ENCODE peak calls at places on chromosomes 12 and 14, in four cellular contexts. One of them, this sample, is unnamed.

GRCh38 chr14:20802341-20803084 is at the start of gene RNASE1:
- DNase-seq in GM23248: peak
- DNase-seq in caudate nucleus: no peak
- DNase-seq in neural progenitor cell: no peak
- DNase-seq in this sample: peak

GRCh38 chr12:124852329-124852831 is 11.3 kb downstream of the SCARB1 start:
- DNase-seq in GM23248: peak
- DNase-seq in caudate nucleus: no peak
- DNase-seq in neural progenitor cell: no peak
- DNase-seq in this sample: no peak

GRCh38 chr14:72433511-72433910 is 460.4 kb downstream of the DPF3 start:
- DNase-seq in GM23248: peak
- DNase-seq in caudate nucleus: no peak
- DNase-seq in neural progenitor cell: no peak
- DNase-seq in this sample: no peak

GRCh38 chr12:122793685-122794106 is 19.3 kb downstream of the CCDC62 start:
- DNase-seq in GM23248: peak
- DNase-seq in caudate nucleus: no peak
- DNase-seq in neural progenitor cell: peak
- DNase-seq in this sample: peak

GRCh38 chr12:25958254-25959068 is at the start of gene RASSF8:
- DNase-seq in GM23248: peak
- DNase-seq in caudate nucleus: no peak
- DNase-seq in neural progenitor cell: peak
- DNase-seq in this sample: peak

GRCh38 chr14:50520947-50521815 is 11.2 kb downstream of the MAP4K5 start:
- DNase-seq in GM23248: peak
- DNase-seq in caudate nucleus: no peak
- DNase-seq in neural progenitor cell: no peak
- DNase-seq in this sample: no peak

GRCh38 chr12:6279631-6280030 is 30.9 kb upstream of the PLEKHG6 start:
- DNase-seq in GM23248: peak
- DNase-seq in caudate nucleus: no peak
- DNase-seq in neural progenitor cell: no peak
- DNase-seq in this sample: no peak

GRCh38 chr12:24608637-24609285 is 340.1 kb downstream of the BCAT1 start:
- DNase-seq in GM23248: no peak
- DNase-seq in caudate nucleus: no peak
- DNase-seq in neural progenitor cell: no peak
- DNase-seq in this sample: peak

GRCh38 chr12:53413485-53414215 is 10.0 kb upstream of the AMHR2 start:
- DNase-seq in GM23248: no peak
- DNase-seq in caudate nucleus: no peak
- DNase-seq in neural progenitor cell: peak
- DNase-seq in this sample: no peak

GRCh38 chr14:20530771-20531571 is 25.6 kb downstream of the RNASE10 start:
- DNase-seq in GM23248: peak
- DNase-seq in caudate nucleus: peak
- DNase-seq in neural progenitor cell: peak
- DNase-seq in this sample: peak

GRCh38 chr14:71319646-71320045 is 412.4 kb downstream of the PCNX1 start:
- DNase-seq in GM23248: peak
- DNase-seq in caudate nucleus: no peak
- DNase-seq in neural progenitor cell: peak
- DNase-seq in this sample: peak

GRCh38 chr12:56461235-56462159 is 6.9 kb upstream of the SPRYD4 start:
- DNase-seq in GM23248: peak
- DNase-seq in caudate nucleus: no peak
- DNase-seq in neural progenitor cell: no peak
- DNase-seq in this sample: no peak

GRCh38 chr14:43795600-43796228 is 711.4 kb downstream of the FSCB start:
- DNase-seq in GM23248: peak
- DNase-seq in caudate nucleus: no peak
- DNase-seq in neural progenitor cell: no peak
- DNase-seq in this sample: peak

GRCh38 chr12:112947761-112948160 is 9.5 kb downstream of the OAS3 start:
- DNase-seq in GM23248: no peak
- DNase-seq in caudate nucleus: no peak
- DNase-seq in neural progenitor cell: no peak
- DNase-seq in this sample: no peak

GRCh38 chr12:13680916-13681315 is 300.5 kb downstream of the GRIN2B start:
- DNase-seq in GM23248: no peak
- DNase-seq in caudate nucleus: no peak
- DNase-seq in neural progenitor cell: no peak
- DNase-seq in this sample: no peak

GRCh38 chr12:8697476-8698131 is at the start of gene RIMKLB:
- DNase-seq in GM23248: peak
- DNase-seq in caudate nucleus: no peak
- DNase-seq in neural progenitor cell: peak
- DNase-seq in this sample: peak

GRCh38 chr12:53051058-53051880 is 1.4 kb downstream of the TNS2 start:
- DNase-seq in GM23248: peak
- DNase-seq in caudate nucleus: peak
- DNase-seq in neural progenitor cell: no peak
- DNase-seq in this sample: peak

GRCh38 chr14:100015251-100015655 is 50.0 kb upstream of the EVL start:
- DNase-seq in GM23248: no peak
- DNase-seq in caudate nucleus: no peak
- DNase-seq in neural progenitor cell: no peak
- DNase-seq in this sample: peak

GRCh38 chr12:6084261-6084968 is 40.1 kb downstream of the VWF start:
- DNase-seq in GM23248: peak
- DNase-seq in caudate nucleus: no peak
- DNase-seq in neural progenitor cell: peak
- DNase-seq in this sample: peak

DNA sequence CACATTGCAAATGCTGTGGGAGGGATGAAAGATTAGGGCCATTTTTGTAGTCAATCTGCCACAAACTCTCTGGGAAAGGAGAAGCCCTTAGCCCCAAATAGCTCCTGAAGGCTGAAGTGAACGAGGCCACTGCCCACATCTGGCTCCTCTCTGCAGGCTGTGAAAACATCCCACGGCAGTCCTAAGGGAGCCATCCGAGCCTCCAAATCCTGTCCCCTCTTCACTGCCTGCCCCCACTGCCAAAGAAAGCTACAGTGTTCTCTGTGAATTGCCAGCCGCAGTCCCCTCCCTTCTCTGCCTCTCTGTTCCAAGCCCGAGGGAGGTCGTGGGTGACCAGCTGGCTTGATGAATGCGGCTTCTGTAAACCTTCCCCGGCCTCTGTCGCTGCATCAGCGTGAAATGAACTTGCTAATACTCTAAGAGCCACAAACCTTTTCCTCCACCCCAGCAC is 180.7 kb upstream of the NRXN3 start:
- DNase-seq in GM23248: no peak
- DNase-seq in caudate nucleus: peak
- DNase-seq in neural progenitor cell: peak
- DNase-seq in this sample: no peak
- H3K27ac ChIP-seq in GM23248: no peak
- H3K27ac ChIP-seq in caudate nucleus: peak
- H3K27ac ChIP-seq in neural progenitor cell: no peak
- H3K27ac ChIP-seq in this sample: no peak

GRCh38 chr12:75977590-75977951 is 54.0 kb downstream of the PHLDA1 start:
- DNase-seq in GM23248: no peak
- DNase-seq in caudate nucleus: no peak
- DNase-seq in neural progenitor cell: no peak
- DNase-seq in this sample: no peak
- H3K27ac ChIP-seq in GM23248: peak
- H3K27ac ChIP-seq in caudate nucleus: peak
- H3K27ac ChIP-seq in neural progenitor cell: no peak
- H3K27ac ChIP-seq in this sample: peak

DNA sequence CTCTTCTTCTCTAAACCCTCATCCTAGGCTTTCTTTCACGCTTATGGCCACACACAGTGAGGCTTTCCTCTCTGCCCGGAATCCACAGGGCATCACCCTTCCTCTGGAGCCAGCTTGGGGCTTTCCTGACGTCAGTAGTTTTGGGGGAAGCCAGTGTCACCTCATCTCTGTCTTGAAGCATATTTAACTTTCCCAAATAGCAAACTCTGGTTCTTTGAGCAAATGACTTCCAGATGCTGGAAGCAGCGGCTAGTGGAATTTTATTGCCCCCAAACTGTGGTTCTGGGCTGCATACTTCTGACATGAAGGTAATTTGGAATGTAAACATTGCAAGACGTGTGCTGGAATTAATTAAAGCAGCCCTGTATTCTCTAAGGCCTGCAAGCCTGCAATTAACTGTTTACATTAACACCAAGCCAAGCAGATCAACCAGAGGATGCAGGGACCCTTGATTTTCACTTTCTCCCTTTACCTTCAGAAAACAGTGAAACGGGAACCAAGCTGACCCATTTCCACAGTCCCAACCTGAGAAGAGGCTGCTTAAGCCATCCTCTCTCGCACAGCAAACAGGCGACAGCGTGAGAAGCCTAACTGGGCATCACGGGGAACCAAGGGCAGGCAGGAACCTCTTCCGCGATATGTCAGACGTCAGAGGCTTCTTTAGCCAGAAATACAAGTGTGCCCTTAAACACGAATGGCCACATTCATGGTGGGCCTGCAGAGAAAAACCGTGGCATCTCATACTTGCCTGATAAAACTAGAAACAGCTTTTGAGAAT is 258.4 kb downstream of the CACNA1C start:
- DNase-seq in GM23248: peak
- DNase-seq in caudate nucleus: no peak
- DNase-seq in neural progenitor cell: no peak
- DNase-seq in this sample: no peak
- H3K27ac ChIP-seq in GM23248: peak
- H3K27ac ChIP-seq in caudate nucleus: no peak
- H3K27ac ChIP-seq in neural progenitor cell: no peak
- H3K27ac ChIP-seq in this sample: no peak

DNA sequence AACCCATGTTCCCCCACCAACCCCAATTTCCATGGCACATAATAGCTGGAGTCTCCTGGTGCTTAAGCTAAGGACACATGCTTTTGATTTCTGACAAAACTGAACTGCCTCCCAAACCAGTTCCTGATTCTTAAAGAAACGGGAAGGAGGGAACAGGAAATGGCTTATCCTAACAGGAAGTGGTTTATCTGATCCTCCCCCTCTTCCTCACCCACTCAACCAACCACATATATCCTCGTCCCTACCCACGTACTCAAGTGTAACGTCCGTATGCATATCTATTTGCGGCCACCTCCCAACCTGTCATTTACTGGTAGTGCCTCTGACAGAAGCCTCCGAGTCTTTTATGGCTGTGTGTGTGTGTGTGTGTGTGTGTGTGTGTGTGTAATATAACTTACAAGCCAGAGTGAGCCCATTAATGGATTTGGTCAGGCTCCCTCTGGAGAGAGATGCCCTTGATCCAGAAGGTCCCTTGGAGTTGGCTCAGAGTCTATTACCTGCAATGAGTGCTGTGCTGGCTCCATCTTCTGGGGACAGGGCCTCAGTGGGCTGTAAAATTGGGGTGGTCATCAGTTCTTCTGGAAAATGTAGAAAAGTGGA is 7.7 kb downstream of the DAZAP2 start:
- DNase-seq in GM23248: peak
- DNase-seq in caudate nucleus: no peak
- DNase-seq in neural progenitor cell: no peak
- DNase-seq in this sample: peak
- H3K27ac ChIP-seq in GM23248: peak
- H3K27ac ChIP-seq in caudate nucleus: peak
- H3K27ac ChIP-seq in neural progenitor cell: no peak
- H3K27ac ChIP-seq in this sample: no peak

GRCh38 chr14:102277874-102278630 is 26.9 kb downstream of the MOK start:
- DNase-seq in GM23248: no peak
- DNase-seq in caudate nucleus: no peak
- DNase-seq in neural progenitor cell: no peak
- DNase-seq in this sample: no peak

GRCh38 chr14:102280376-102280962 is 24.5 kb downstream of the MOK start:
- DNase-seq in GM23248: peak
- DNase-seq in caudate nucleus: no peak
- DNase-seq in neural progenitor cell: no peak
- DNase-seq in this sample: no peak

GRCh38 chr14:102278631-102278935 is 26.4 kb downstream of the MOK start:
- DNase-seq in GM23248: no peak
- DNase-seq in caudate nucleus: no peak
- DNase-seq in neural progenitor cell: no peak
- DNase-seq in this sample: no peak

GRCh38 chr14:102279282-102279681 is 25.7 kb downstream of the MOK start:
- DNase-seq in GM23248: no peak
- DNase-seq in caudate nucleus: no peak
- DNase-seq in neural progenitor cell: no peak
- DNase-seq in this sample: no peak

GRCh38 chr14:102279688-102280348 is 25.1 kb downstream of the MOK start:
- DNase-seq in GM23248: peak
- DNase-seq in caudate nucleus: no peak
- DNase-seq in neural progenitor cell: peak
- DNase-seq in this sample: peak
- H3K27ac ChIP-seq in GM23248: peak
- H3K27ac ChIP-seq in caudate nucleus: no peak
- H3K27ac ChIP-seq in neural progenitor cell: no peak
- H3K27ac ChIP-seq in this sample: no peak

DNA sequence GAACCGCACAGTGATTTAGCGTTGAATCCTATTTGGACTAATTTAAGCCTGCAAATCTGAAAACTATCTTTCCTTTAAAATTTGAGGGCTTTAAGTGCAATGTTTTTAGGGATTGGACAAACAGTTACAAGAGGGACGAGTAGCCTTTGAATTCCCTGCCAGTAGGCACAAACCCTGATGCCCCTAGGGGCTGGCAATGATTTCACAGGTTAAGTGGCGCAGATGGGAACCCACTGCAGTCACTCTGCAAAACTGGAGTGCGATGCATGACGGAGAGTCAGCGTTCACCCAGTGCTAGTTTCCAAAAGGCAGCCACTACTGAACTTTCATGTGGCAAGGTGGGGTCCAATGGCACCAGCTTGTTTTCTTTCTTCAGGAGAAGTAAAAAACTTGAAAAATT is 99.4 kb upstream of the FRMD6 start:
- DNase-seq in GM23248: no peak
- DNase-seq in caudate nucleus: no peak
- DNase-seq in neural progenitor cell: peak
- DNase-seq in this sample: no peak
- H3K27ac ChIP-seq in GM23248: no peak
- H3K27ac ChIP-seq in caudate nucleus: no peak
- H3K27ac ChIP-seq in neural progenitor cell: no peak
- H3K27ac ChIP-seq in this sample: no peak

DNA sequence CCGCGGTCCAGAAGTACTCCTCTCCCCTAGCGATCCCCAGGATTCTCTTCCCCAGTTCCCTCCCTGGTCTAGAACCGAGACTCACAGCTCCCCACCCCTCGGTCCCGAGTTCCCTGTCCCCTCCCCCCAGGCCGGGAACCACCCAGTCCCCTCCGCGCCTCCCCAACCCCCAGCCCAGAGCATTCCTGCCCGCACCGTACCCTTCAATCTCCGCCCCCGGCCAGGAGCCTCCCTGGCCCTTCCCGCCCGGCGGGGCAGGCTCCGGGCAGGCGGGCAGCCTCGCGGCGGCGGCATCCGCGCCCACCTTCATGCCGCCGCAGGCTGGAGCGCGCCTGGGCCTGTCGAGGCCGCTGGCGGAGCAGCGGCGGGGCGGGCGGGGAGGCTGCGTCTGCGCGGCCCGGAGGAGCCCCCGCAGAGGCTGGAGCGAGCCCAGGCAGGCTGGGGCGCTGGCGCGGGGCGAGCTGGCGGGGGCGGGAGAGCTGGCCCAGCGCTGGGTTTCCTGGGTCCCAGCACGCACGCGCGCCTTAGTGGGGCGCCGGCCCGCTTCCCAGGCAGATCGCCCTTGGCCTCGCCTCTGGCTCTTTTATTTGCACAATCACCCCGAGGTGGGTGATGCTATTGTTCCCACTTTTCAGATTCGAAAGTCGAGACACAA is 22.2 kb upstream of the GPR132 start:
- DNase-seq in GM23248: peak
- DNase-seq in caudate nucleus: no peak
- DNase-seq in neural progenitor cell: peak
- DNase-seq in this sample: peak
- H3K27ac ChIP-seq in GM23248: peak
- H3K27ac ChIP-seq in caudate nucleus: no peak
- H3K27ac ChIP-seq in neural progenitor cell: no peak
- H3K27ac ChIP-seq in this sample: no peak